ENCODE peak calls at places on chromosomes 6 and 20, in ten cellular contexts. One of them, this sample, is unnamed.

GRCh38 chr6:37868447-37868825 is 48.9 kb downstream of the ZFAND3 start:
- DNase-seq in stomach: no peak
- DNase-seq in stimulated activated CD4-positive, alpha-beta T cell treated with anti-CD3 and anti-CD28 coated beads, Interleukin-12 subunit alpha, Interleukin-12 subunit beta, amount 100 ng/mL, for 4 hours: no peak
- DNase-seq in mesenchymal stem cell: peak; percentile 38
- DNase-seq in GM04503: peak; percentile 62
- DNase-seq in AG04450: no peak
- DNase-seq in amygdala: no peak
- DNase-seq in GM18507: no peak
- DNase-seq in HS-5: peak; percentile 51
- DNase-seq in GF-D8: no peak
- DNase-seq in this sample: peak; percentile 63

GRCh38 chr6:6546318-6547110 is 42.0 kb upstream of the LY86 start:
- DNase-seq in stomach: peak; percentile 28
- DNase-seq in mesenchymal stem cell: peak; percentile 21
- DNase-seq in GM18507: no peak
- DNase-seq in stimulated activated CD4-positive, alpha-beta T cell treated with anti-CD3 and anti-CD28 coated beads, Interleukin-12 subunit alpha, Interleukin-12 subunit beta, amount 100 ng/mL, for 4 hours: peak; percentile 19
- DNase-seq in GF-D8: no peak
- DNase-seq in amygdala: no peak
- DNase-seq in GM04503: no peak
- DNase-seq in AG04450: no peak
- DNase-seq in HS-5: no peak
- DNase-seq in this sample: peak; percentile 24

GRCh38 chr20:9306521-9306920 is 207.9 kb upstream of the LAMP5 start:
- DNase-seq in AG04450: peak; percentile 79
- DNase-seq in GM18507: no peak
- DNase-seq in mesenchymal stem cell: peak; percentile 90
- DNase-seq in stomach: no peak
- DNase-seq in GF-D8: no peak
- DNase-seq in amygdala: no peak
- DNase-seq in GM04503: no peak
- DNase-seq in HS-5: no peak
- DNase-seq in stimulated activated CD4-positive, alpha-beta T cell treated with anti-CD3 and anti-CD28 coated beads, Interleukin-12 subunit alpha, Interleukin-12 subunit beta, amount 100 ng/mL, for 4 hours: no peak
- DNase-seq in this sample: peak; percentile 75

GRCh38 chr6:41687501-41688175 is 47.8 kb downstream of the TFEB start:
- DNase-seq in GM18507: no peak
- DNase-seq in GF-D8: no peak
- DNase-seq in GM04503: no peak
- DNase-seq in amygdala: no peak
- DNase-seq in stimulated activated CD4-positive, alpha-beta T cell treated with anti-CD3 and anti-CD28 coated beads, Interleukin-12 subunit alpha, Interleukin-12 subunit beta, amount 100 ng/mL, for 4 hours: no peak
- DNase-seq in stomach: peak; percentile 76
- DNase-seq in AG04450: no peak
- DNase-seq in mesenchymal stem cell: no peak
- DNase-seq in HS-5: no peak
- DNase-seq in this sample: no peak

GRCh38 chr20:44431502-44432234 is 44.0 kb upstream of the TTPAL start:
- DNase-seq in amygdala: no peak
- DNase-seq in GM04503: no peak
- DNase-seq in mesenchymal stem cell: no peak
- DNase-seq in stomach: no peak
- DNase-seq in GM18507: no peak
- DNase-seq in stimulated activated CD4-positive, alpha-beta T cell treated with anti-CD3 and anti-CD28 coated beads, Interleukin-12 subunit alpha, Interleukin-12 subunit beta, amount 100 ng/mL, for 4 hours: no peak
- DNase-seq in HS-5: no peak
- DNase-seq in AG04450: no peak
- DNase-seq in GF-D8: no peak
- DNase-seq in this sample: peak; percentile 27

GRCh38 chr20:59632426-59633113 is 28.2 kb downstream of the PHACTR3 start:
- DNase-seq in amygdala: no peak
- DNase-seq in GM04503: no peak
- DNase-seq in mesenchymal stem cell: no peak
- DNase-seq in stomach: peak; percentile 3
- DNase-seq in GF-D8: no peak
- DNase-seq in stimulated activated CD4-positive, alpha-beta T cell treated with anti-CD3 and anti-CD28 coated beads, Interleukin-12 subunit alpha, Interleukin-12 subunit beta, amount 100 ng/mL, for 4 hours: no peak
- DNase-seq in AG04450: no peak
- DNase-seq in GM18507: no peak
- DNase-seq in HS-5: no peak
- DNase-seq in this sample: no peak

GRCh38 chr20:33477386-33478234 is 12.3 kb upstream of the CBFA2T2 start:
- DNase-seq in GM18507: no peak
- DNase-seq in GM04503: no peak
- DNase-seq in AG04450: no peak
- DNase-seq in amygdala: no peak
- DNase-seq in mesenchymal stem cell: no peak
- DNase-seq in GF-D8: no peak
- DNase-seq in HS-5: no peak
- DNase-seq in stomach: peak; percentile 71
- DNase-seq in stimulated activated CD4-positive, alpha-beta T cell treated with anti-CD3 and anti-CD28 coated beads, Interleukin-12 subunit alpha, Interleukin-12 subunit beta, amount 100 ng/mL, for 4 hours: no peak
- DNase-seq in this sample: no peak

GRCh38 chr6:146433881-146434741 is 109.5 kb upstream of the RAB32 start:
- DNase-seq in stimulated activated CD4-positive, alpha-beta T cell treated with anti-CD3 and anti-CD28 coated beads, Interleukin-12 subunit alpha, Interleukin-12 subunit beta, amount 100 ng/mL, for 4 hours: no peak
- DNase-seq in GF-D8: no peak
- DNase-seq in stomach: no peak
- DNase-seq in GM18507: no peak
- DNase-seq in HS-5: no peak
- DNase-seq in amygdala: no peak
- DNase-seq in mesenchymal stem cell: peak; percentile 17
- DNase-seq in GM04503: no peak
- DNase-seq in AG04450: no peak
- DNase-seq in this sample: peak; percentile 3

GRCh38 chr20:36150847-36151539 is 3.5 kb upstream of the EPB41L1 start:
- DNase-seq in mesenchymal stem cell: no peak
- DNase-seq in stomach: no peak
- DNase-seq in stimulated activated CD4-positive, alpha-beta T cell treated with anti-CD3 and anti-CD28 coated beads, Interleukin-12 subunit alpha, Interleukin-12 subunit beta, amount 100 ng/mL, for 4 hours: no peak
- DNase-seq in amygdala: no peak
- DNase-seq in GM04503: no peak
- DNase-seq in GM18507: no peak
- DNase-seq in GF-D8: no peak
- DNase-seq in HS-5: no peak
- DNase-seq in AG04450: no peak
- DNase-seq in this sample: no peak

GRCh38 chr6:15129872-15130271 is 116.0 kb upstream of the JARID2 start:
- DNase-seq in stimulated activated CD4-positive, alpha-beta T cell treated with anti-CD3 and anti-CD28 coated beads, Interleukin-12 subunit alpha, Interleukin-12 subunit beta, amount 100 ng/mL, for 4 hours: no peak
- DNase-seq in mesenchymal stem cell: no peak
- DNase-seq in GM18507: no peak
- DNase-seq in HS-5: no peak
- DNase-seq in stomach: no peak
- DNase-seq in GF-D8: no peak
- DNase-seq in GM04503: no peak
- DNase-seq in amygdala: no peak
- DNase-seq in AG04450: no peak
- DNase-seq in this sample: no peak

GRCh38 chr6:83853178-83853967 is at the start of gene RIPPLY2:
- DNase-seq in stomach: no peak
- DNase-seq in mesenchymal stem cell: peak; percentile 44
- DNase-seq in stimulated activated CD4-positive, alpha-beta T cell treated with anti-CD3 and anti-CD28 coated beads, Interleukin-12 subunit alpha, Interleukin-12 subunit beta, amount 100 ng/mL, for 4 hours: peak; percentile 1
- DNase-seq in amygdala: peak; percentile 67
- DNase-seq in GM18507: no peak
- DNase-seq in GM04503: no peak
- DNase-seq in AG04450: no peak
- DNase-seq in GF-D8: no peak
- DNase-seq in HS-5: no peak
- DNase-seq in this sample: peak; percentile 41

GRCh38 chr20:63895202-63895885 is 418 bp downstream of the DNAJC5 start:
- DNase-seq in GM04503: no peak
- DNase-seq in GM18507: no peak
- DNase-seq in mesenchymal stem cell: no peak
- DNase-seq in stomach: no peak
- DNase-seq in stimulated activated CD4-positive, alpha-beta T cell treated with anti-CD3 and anti-CD28 coated beads, Interleukin-12 subunit alpha, Interleukin-12 subunit beta, amount 100 ng/mL, for 4 hours: no peak
- DNase-seq in amygdala: no peak
- DNase-seq in HS-5: no peak
- DNase-seq in GF-D8: no peak
- DNase-seq in AG04450: no peak
- DNase-seq in this sample: no peak

GRCh38 chr20:3406481-3407425 is 716 bp downstream of the DNAAF9 start:
- DNase-seq in GM18507: no peak
- DNase-seq in GF-D8: no peak
- DNase-seq in stimulated activated CD4-positive, alpha-beta T cell treated with anti-CD3 and anti-CD28 coated beads, Interleukin-12 subunit alpha, Interleukin-12 subunit beta, amount 100 ng/mL, for 4 hours: no peak
- DNase-seq in mesenchymal stem cell: peak; percentile 73
- DNase-seq in GM04503: no peak
- DNase-seq in HS-5: no peak
- DNase-seq in stomach: peak; percentile 34
- DNase-seq in amygdala: peak; percentile 69
- DNase-seq in AG04450: no peak
- DNase-seq in this sample: peak; percentile 43

GRCh38 chr20:52313335-52313963 is 121.9 kb upstream of the ZFP64 start:
- DNase-seq in mesenchymal stem cell: peak; percentile 64
- DNase-seq in amygdala: peak; percentile 6
- DNase-seq in stomach: no peak
- DNase-seq in GF-D8: no peak
- DNase-seq in HS-5: peak; percentile 61
- DNase-seq in stimulated activated CD4-positive, alpha-beta T cell treated with anti-CD3 and anti-CD28 coated beads, Interleukin-12 subunit alpha, Interleukin-12 subunit beta, amount 100 ng/mL, for 4 hours: no peak
- DNase-seq in AG04450: no peak
- DNase-seq in GM04503: peak; percentile 7
- DNase-seq in GM18507: no peak
- DNase-seq in this sample: peak; percentile 54

GRCh38 chr6:51322505-51322904 is 503.8 kb downstream of the TFAP2B start:
- DNase-seq in GF-D8: no peak
- DNase-seq in stomach: no peak
- DNase-seq in HS-5: no peak
- DNase-seq in amygdala: no peak
- DNase-seq in mesenchymal stem cell: no peak
- DNase-seq in GM04503: no peak
- DNase-seq in stimulated activated CD4-positive, alpha-beta T cell treated with anti-CD3 and anti-CD28 coated beads, Interleukin-12 subunit alpha, Interleukin-12 subunit beta, amount 100 ng/mL, for 4 hours: no peak
- DNase-seq in GM18507: no peak
- DNase-seq in AG04450: no peak
- DNase-seq in this sample: no peak

GRCh38 chr6:103872219-103872618 is 987.5 kb downstream of the HACE1 start:
- DNase-seq in mesenchymal stem cell: no peak
- DNase-seq in amygdala: no peak
- DNase-seq in HS-5: no peak
- DNase-seq in GM04503: no peak
- DNase-seq in AG04450: no peak
- DNase-seq in GM18507: no peak
- DNase-seq in GF-D8: no peak
- DNase-seq in stimulated activated CD4-positive, alpha-beta T cell treated with anti-CD3 and anti-CD28 coated beads, Interleukin-12 subunit alpha, Interleukin-12 subunit beta, amount 100 ng/mL, for 4 hours: no peak
- DNase-seq in stomach: no peak
- DNase-seq in this sample: no peak

GRCh38 chr20:3751664-3752385 is 15.7 kb downstream of the ADISSP start:
- DNase-seq in AG04450: no peak
- DNase-seq in HS-5: no peak
- DNase-seq in amygdala: no peak
- DNase-seq in GM18507: no peak
- DNase-seq in GF-D8: no peak
- DNase-seq in GM04503: no peak
- DNase-seq in stomach: peak; percentile 72
- DNase-seq in stimulated activated CD4-positive, alpha-beta T cell treated with anti-CD3 and anti-CD28 coated beads, Interleukin-12 subunit alpha, Interleukin-12 subunit beta, amount 100 ng/mL, for 4 hours: peak; percentile 41
- DNase-seq in mesenchymal stem cell: peak; percentile 37
- DNase-seq in this sample: peak; percentile 27

GRCh38 chr6:90286884-90287488 is 9.7 kb downstream of the BACH2 start:
- DNase-seq in HS-5: no peak
- DNase-seq in mesenchymal stem cell: peak; percentile 29
- DNase-seq in GM04503: no peak
- DNase-seq in GM18507: no peak
- DNase-seq in stomach: peak; percentile 37
- DNase-seq in GF-D8: peak; percentile 17
- DNase-seq in stimulated activated CD4-positive, alpha-beta T cell treated with anti-CD3 and anti-CD28 coated beads, Interleukin-12 subunit alpha, Interleukin-12 subunit beta, amount 100 ng/mL, for 4 hours: peak; percentile 61
- DNase-seq in AG04450: no peak
- DNase-seq in amygdala: no peak
- DNase-seq in this sample: peak; percentile 48

GRCh38 chr6:42103753-42104094 is 38.7 kb downstream of the C6orf132 start:
- DNase-seq in GM04503: no peak
- DNase-seq in GM18507: no peak
- DNase-seq in amygdala: no peak
- DNase-seq in stimulated activated CD4-positive, alpha-beta T cell treated with anti-CD3 and anti-CD28 coated beads, Interleukin-12 subunit alpha, Interleukin-12 subunit beta, amount 100 ng/mL, for 4 hours: no peak
- DNase-seq in AG04450: no peak
- DNase-seq in GF-D8: no peak
- DNase-seq in stomach: no peak
- DNase-seq in mesenchymal stem cell: no peak
- DNase-seq in HS-5: no peak
- DNase-seq in this sample: no peak